ENCODE peak calls at places on chromosomes 11 and 22, in seven cellular contexts. B is cardiac muscle cell, R is HFFc6, G is kidney, J is neural crest cell, W is GM12865, T is omental fat pad. I is an unnamed sample.

GRCh38 chr11:90243534-90243933 is 20.7 kb upstream of the CHORDC1 start:
- DNase-seq in B (no peak), R (no peak), G (no peak), J (no peak), W (no peak), T (no peak), I (no peak)

GRCh38 chr22:45589556-45589955 is 82.1 kb upstream of the ATXN10 start:
- DNase-seq in B (no peak), R (no peak), G (peak), J (no peak), W (no peak), T (no peak), I (no peak)

GRCh38 chr11:112364962-112365481 is 104.4 kb upstream of the PLET1 start:
- DNase-seq in B (no peak), R (peak), G (no peak), J (no peak), W (no peak), T (no peak), I (no peak)

GRCh38 chr22:19966908-19967750 is 25.5 kb upstream of the TXNRD2 start:
- DNase-seq in B (no peak), R (no peak), G (peak), J (no peak), W (no peak), T (no peak), I (no peak)

GRCh38 chr11:18046116-18046777 is at the start of gene TPH1:
- DNase-seq in B (peak), R (peak), G (peak), J (peak), W (no peak), T (peak), I (peak)

GRCh38 chr11:45607995-45608394 is 57.4 kb downstream of the CHST1 start:
- DNase-seq in B (no peak), R (no peak), G (no peak), J (no peak), W (no peak), T (no peak), I (no peak)

GRCh38 chr11:43943931-43944751 is 1.7 kb downstream of the C11orf96 start:
- DNase-seq in B (peak), R (no peak), G (no peak), J (no peak), W (no peak), T (no peak), I (no peak)

GRCh38 chr22:22074634-22075381 is 92.2 kb upstream of the TOP3B start:
- DNase-seq in B (no peak), R (no peak), G (no peak), J (no peak), W (no peak), T (no peak), I (no peak)

GRCh38 chr22:50576070-50576469 is 2.2 kb downstream of the CPT1B start:
- DNase-seq in B (peak), R (peak), G (no peak), J (peak), W (no peak), T (no peak), I (no peak)

GRCh38 chr22:25183959-25184619 is 15.6 kb upstream of the CRYBB3 start:
- DNase-seq in B (no peak), R (no peak), G (no peak), J (no peak), W (no peak), T (no peak), I (no peak)

GRCh38 chr22:50081426-50082196 is 3.6 kb downstream of the MLC1 start:
- DNase-seq in B (no peak), R (no peak), G (no peak), J (no peak), W (no peak), T (no peak), I (no peak)

GRCh38 chr11:33065445-33066178 is 26.2 kb downstream of the TCP11L1 start:
- DNase-seq in B (peak), R (peak), G (peak), J (peak), W (peak), T (no peak), I (peak)

GRCh38 chr22:28669388-28669787 is 10.3 kb downstream of the TTC28 start:
- DNase-seq in B (no peak), R (no peak), G (no peak), J (no peak), W (no peak), T (no peak), I (no peak)

GRCh38 chr11:12160680-12161079 is 50.3 kb downstream of the MICAL2 start:
- DNase-seq in B (no peak), R (no peak), G (peak), J (no peak), W (no peak), T (no peak), I (no peak)

GRCh38 chr11:17931595-17931994 is 81.3 kb downstream of the SERGEF start:
- DNase-seq in B (no peak), R (no peak), G (no peak), J (no peak), W (no peak), T (no peak), I (no peak)

GRCh38 chr11:103465555-103466140 is 356.4 kb downstream of the DYNC2H1 start:
- DNase-seq in B (no peak), R (no peak), G (no peak), J (no peak), W (no peak), T (no peak), I (no peak)

GRCh38 chr22:21020802-21021429 is 6.0 kb downstream of the P2RX6 start:
- DNase-seq in B (peak), R (no peak), G (no peak), J (no peak), W (peak), T (no peak), I (no peak)

GRCh38 chr11:74680035-74680671 is 51.1 kb downstream of the CHRDL2 start:
- DNase-seq in B (no peak), R (no peak), G (peak), J (no peak), W (no peak), T (no peak), I (no peak)

GRCh38 chr11:118581057-118581456 is 8.8 kb downstream of the ARCN1 start:
- DNase-seq in B (no peak), R (no peak), G (no peak), J (no peak), W (no peak), T (no peak), I (no peak)

GRCh38 chr11:29321293-29322132 is 695.3 kb downstream of the KCNA4 start:
- DNase-seq in B (no peak), R (peak), G (no peak), J (no peak), W (no peak), T (no peak), I (no peak)

GRCh38 chr11:112780351-112781043 is 180.7 kb upstream of the NCAM1 start:
- DNase-seq in B (no peak), R (no peak), G (no peak), J (no peak), W (no peak), T (no peak), I (no peak)

GRCh38 chr11:3959015-3959917 is 103.8 kb downstream of the STIM1 start:
- DNase-seq in B (no peak), R (peak), G (no peak), J (no peak), W (peak), T (no peak), I (no peak)

GRCh38 chr22:40325315-40325714 is 21.0 kb upstream of the ADSL start:
- DNase-seq in B (no peak), R (no peak), G (no peak), J (no peak), W (peak), T (no peak), I (no peak)

GRCh38 chr22:40673017-40673416 is 6.3 kb upstream of the MCHR1 start:
- DNase-seq in B (no peak), R (no peak), G (no peak), J (no peak), W (no peak), T (no peak), I (no peak)

GRCh38 chr22:24450600-24450999 is 23.2 kb downstream of the ADORA2A start:
- DNase-seq in B (peak), R (no peak), G (no peak), J (no peak), W (no peak), T (no peak), I (no peak)

GRCh38 chr11:12792590-12792989 is 118.4 kb downstream of the TEAD1 start:
- DNase-seq in B (no peak), R (peak), G (no peak), J (no peak), W (no peak), T (no peak), I (no peak)

GRCh38 chr22:22684605-22685561 is 40.5 kb downstream of the GGTLC2 start:
- DNase-seq in B (no peak), R (peak), G (no peak), J (no peak), W (peak), T (no peak), I (no peak)

DNA sequence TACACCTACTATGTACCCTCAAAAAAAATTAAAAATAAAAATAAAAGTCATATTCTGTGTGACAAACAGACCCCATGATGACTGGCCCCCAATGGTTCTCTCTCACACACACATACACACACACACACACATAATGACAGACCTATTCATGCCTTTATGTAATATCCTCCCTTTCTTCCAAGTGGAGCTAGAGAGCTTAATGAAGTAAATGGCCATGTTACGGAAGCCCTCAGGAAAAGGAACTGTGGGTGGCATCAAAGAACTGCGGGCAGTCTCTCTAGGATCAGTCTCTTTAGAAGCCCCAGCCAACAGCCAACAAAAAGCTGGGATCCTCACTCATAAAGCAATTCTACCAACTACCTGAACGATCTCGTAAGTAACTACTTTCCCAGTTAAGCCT is 125.5 kb downstream of the SIK3 start:
- DNase-seq in B (no peak), R (no peak), G (no peak), J (no peak), W (no peak), T (no peak), I (no peak)
- TF ChIP-seq CTCF in B (no peak), R (no peak), G (no peak), J (no peak), W (no peak), T (no peak), I (no peak)

DNA sequence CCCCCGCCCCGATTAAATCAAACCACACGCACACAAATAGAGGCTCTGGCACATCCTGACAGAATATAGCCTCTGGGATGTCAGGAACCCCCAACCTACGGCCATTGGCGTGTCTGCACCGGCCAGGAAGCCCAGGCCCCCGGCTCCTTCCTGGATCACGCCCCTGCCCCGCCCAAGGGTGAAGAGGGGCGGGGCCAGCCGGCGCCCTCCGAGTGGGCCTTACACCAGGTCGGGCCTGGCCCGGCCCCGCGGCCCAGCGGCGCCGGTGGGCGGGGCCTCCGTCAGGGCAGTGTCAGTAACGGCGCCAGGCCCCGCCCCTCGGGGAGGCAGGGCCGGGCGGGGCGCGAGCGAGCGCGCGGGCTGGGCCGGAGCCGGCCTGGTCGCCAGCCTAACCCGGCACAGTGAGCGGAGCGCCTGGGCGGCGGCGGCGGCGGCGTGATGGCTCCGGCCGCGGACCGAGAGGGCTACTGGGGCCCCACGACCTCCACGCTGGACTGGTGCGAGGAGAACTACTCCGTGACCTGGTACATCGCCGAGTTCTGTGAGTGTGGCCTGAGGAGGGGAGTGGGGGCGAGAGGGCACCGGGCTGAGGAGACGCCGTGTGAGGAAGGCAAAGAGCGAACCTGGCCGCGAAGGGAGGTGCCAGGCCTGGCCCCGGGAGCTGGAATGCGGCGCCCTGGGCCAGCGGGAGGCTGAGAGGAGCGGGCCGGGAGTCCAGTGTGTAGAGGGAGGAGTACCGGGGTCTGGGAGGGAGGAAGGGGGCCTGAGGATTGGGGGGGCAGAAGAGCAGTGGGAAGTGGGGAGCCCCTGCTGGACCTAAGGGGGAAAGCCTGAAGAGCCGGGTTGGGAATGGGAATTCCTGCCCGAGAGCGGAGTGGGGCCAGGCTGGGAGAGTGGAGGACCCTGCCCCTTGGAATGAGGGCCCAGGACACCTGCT is at the start of gene ACER3:
- DNase-seq in B (peak), R (peak), G (peak), J (peak), W (peak), T (peak), I (peak)
- TF ChIP-seq CTCF in B (peak), R (peak), G (peak), J (peak), W (no peak), T (no peak), I (no peak)

GRCh38 chr11:27703453-27703852 is 3.2 kb upstream of the BDNF start:
- DNase-seq in B (no peak), R (peak), G (no peak), J (no peak), W (no peak), T (no peak), I (no peak)
- TF ChIP-seq CTCF in B (no peak), R (peak), G (no peak), J (no peak), W (no peak), T (no peak), I (no peak)

DNA sequence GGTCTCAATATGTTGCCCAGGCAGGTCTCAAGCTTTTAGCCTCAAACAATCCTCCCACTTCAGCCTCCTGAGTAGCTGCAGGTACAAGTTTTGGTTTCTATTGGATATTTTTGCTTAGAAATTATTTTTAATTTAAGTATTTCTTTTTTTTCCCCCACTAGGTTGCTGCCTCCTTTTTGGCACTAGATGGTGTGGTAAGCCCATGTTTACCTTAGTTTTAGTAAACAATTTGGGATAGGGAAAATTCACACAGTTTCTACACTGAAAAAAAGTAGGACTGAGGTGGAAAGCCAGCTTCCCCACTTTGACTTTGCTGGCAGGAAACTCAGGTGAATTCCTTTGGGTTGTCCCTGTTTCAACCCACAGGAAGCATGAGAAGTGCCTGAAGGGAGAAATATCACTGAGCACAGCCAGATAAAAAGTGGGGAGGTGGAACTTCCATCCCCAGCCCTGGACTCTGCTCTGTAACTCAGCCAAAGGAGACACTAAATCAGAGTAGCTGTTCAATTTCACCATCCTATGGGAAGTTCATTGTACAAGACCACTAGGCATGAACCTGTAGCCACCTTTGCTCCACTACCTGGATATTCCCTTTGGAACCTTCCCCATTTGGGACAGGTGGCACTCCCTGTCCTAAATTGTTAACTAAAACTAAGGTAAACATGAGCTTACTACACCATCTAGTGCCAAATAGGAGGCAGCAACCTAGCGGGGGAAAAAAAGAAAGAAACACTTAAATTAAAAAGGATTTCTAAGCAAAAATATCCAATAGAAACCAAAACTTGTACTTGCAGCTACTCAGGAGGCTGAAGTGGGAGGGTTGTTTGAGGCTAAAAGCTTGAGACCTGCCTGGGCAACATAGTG is 154.4 kb upstream of the FAT3 start:
- DNase-seq in B (no peak), R (peak), G (no peak), J (no peak), W (no peak), T (no peak), I (no peak)
- TF ChIP-seq CTCF in B (peak), R (peak), G (no peak), J (peak), W (no peak), T (no peak), I (no peak)

GRCh38 chr11:68076371-68077042 is 37.7 kb downstream of the TCIRG1 start:
- DNase-seq in B (peak), R (no peak), G (no peak), J (no peak), W (peak), T (no peak), I (no peak)
- TF ChIP-seq CTCF in B (peak), R (peak), G (peak), J (no peak), W (no peak), T (no peak), I (no peak)

GRCh38 chr11:128550967-128551522 is 36.3 kb downstream of the ETS1 start:
- DNase-seq in B (no peak), R (no peak), G (no peak), J (no peak), W (peak), T (no peak), I (no peak)

GRCh38 chr11:128555606-128556005 is 31.8 kb downstream of the ETS1 start:
- DNase-seq in B (peak), R (peak), G (no peak), J (no peak), W (no peak), T (no peak), I (no peak)

GRCh38 chr11:128552783-128553661 is 34.3 kb downstream of the ETS1 start:
- DNase-seq in B (no peak), R (no peak), G (no peak), J (peak), W (peak), T (no peak), I (no peak)

GRCh38 chr11:128551641-128552335 is 35.6 kb downstream of the ETS1 start:
- DNase-seq in B (no peak), R (no peak), G (no peak), J (no peak), W (peak), T (no peak), I (no peak)

GRCh38 chr11:128553662-128554392 is 33.5 kb downstream of the ETS1 start:
- DNase-seq in B (no peak), R (peak), G (no peak), J (no peak), W (peak), T (no peak), I (no peak)
- TF ChIP-seq CTCF in B (peak), R (peak), G (peak), J (no peak), W (peak), T (no peak), I (no peak)

I was measured in mesothelial cell of epicardium.